ENCODE peak calls at places on chromosomes 2 and 18, in eight cellular contexts. S is RCC 7860, J is endothelial cell, Q is germinal center, X is D341Med, H is activated gamma-delta T cell treated with Interleukin-2 at 50 U/mL for 16 hours, P is HT-29, C is sciatic nerve. D is an unnamed sample.

GRCh38 chr2:96093528-96093927 is 22.8 kb downstream of the ADRA2B start:
- DNase-seq in X (peak; percentile 2), Q (no peak), H (no peak), J (no peak), C (no peak), S (no peak), P (no peak), D (no peak)

GRCh38 chr2:191625016-191625415 is 52.9 kb upstream of the NABP1 start:
- DNase-seq in H (peak; percentile 28), C (no peak), J (no peak), S (peak; percentile 37), P (no peak), Q (peak; percentile 10), X (no peak), D (no peak)

GRCh38 chr18:58194028-58194427 is 150.0 kb downstream of the NEDD4L start:
- DNase-seq in P (peak; percentile 39), C (no peak), S (no peak), Q (no peak), H (no peak), J (peak; percentile 48), X (peak; percentile 67), D (peak; percentile 48)

GRCh38 chr18:3675446-3675845 is 225.5 kb downstream of the TGIF1 start:
- DNase-seq in P (peak; percentile 43), X (no peak), S (peak; percentile 88), Q (no peak), H (no peak), C (no peak), J (no peak), D (no peak)

GRCh38 chr2:149800624-149801220 is 213.1 kb upstream of the MMADHC start:
- DNase-seq in C (no peak), P (no peak), J (no peak), H (no peak), X (no peak), Q (no peak), S (no peak), D (no peak)

GRCh38 chr2:19649785-19650380 is 251.9 kb downstream of the TTC32 start:
- DNase-seq in P (no peak), S (peak; percentile 94), H (no peak), X (no peak), J (no peak), C (no peak), Q (no peak), D (no peak)

GRCh38 chr2:234564719-234565118 is 67.8 kb upstream of the ARL4C start:
- DNase-seq in Q (no peak), H (no peak), X (no peak), S (peak; percentile 15), J (no peak), C (no peak), P (no peak), D (no peak)

GRCh38 chr2:108304975-108305374 is 16.3 kb downstream of the SULT1C2 start:
- DNase-seq in C (no peak), X (no peak), H (no peak), S (no peak), J (no peak), P (no peak), Q (no peak), D (no peak)

GRCh38 chr2:138922973-138923563 is 142.9 kb upstream of the NXPH2 start:
- DNase-seq in S (peak; percentile 45), C (no peak), J (no peak), Q (no peak), P (peak; percentile 41), H (no peak), X (no peak), D (no peak)

GRCh38 chr2:159290289-159290907 is 3.9 kb upstream of the WDSUB1 start:
- DNase-seq in C (no peak), H (no peak), J (no peak), P (peak; percentile 54), Q (no peak), X (peak; percentile 40), S (peak; percentile 45), D (no peak)

GRCh38 chr2:239106314-239106908 is 258.5 kb downstream of the TWIST2 start:
- DNase-seq in J (peak; percentile 74), S (no peak), C (no peak), Q (peak; percentile 5), X (peak; percentile 69), P (peak; percentile 68), H (no peak), D (peak; percentile 81)

GRCh38 chr2:188524519-188525113 is 232.9 kb downstream of the GULP1 start:
- DNase-seq in H (no peak), X (peak; percentile 40), C (no peak), P (peak; percentile 72), S (peak; percentile 53), J (peak; percentile 18), Q (peak; percentile 1), D (peak; percentile 27)

GRCh38 chr2:49021170-49021743 is 133.1 kb downstream of the FSHR start:
- DNase-seq in P (no peak), X (peak; percentile 30), H (no peak), Q (no peak), J (no peak), C (no peak), S (no peak), D (peak; percentile 87)

GRCh38 chr2:1282552-1282951 is 130.7 kb upstream of the TPO start:
- DNase-seq in Q (no peak), X (no peak), P (no peak), S (no peak), C (no peak), H (no peak), J (no peak), D (no peak)

GRCh38 chr2:41414486-41415230 is 633.2 kb upstream of the PKDCC start:
- DNase-seq in P (peak; percentile 67), J (peak; percentile 52), Q (peak; percentile 2), H (no peak), S (peak; percentile 20), C (no peak), X (peak; percentile 56), D (no peak)

GRCh38 chr18:46478796-46479195 is 178.2 kb downstream of the LOXHD1 start:
- DNase-seq in C (no peak), Q (no peak), X (no peak), J (no peak), S (no peak), P (no peak), H (no peak), D (no peak)

GRCh38 chr2:218341381-218341780 is 15.3 kb upstream of the CATIP start:
- DNase-seq in J (no peak), Q (no peak), C (no peak), H (no peak), P (no peak), S (no peak), X (no peak), D (no peak)

GRCh38 chr2:191319181-191319580 is 74.0 kb downstream of the MYO1B start:
- DNase-seq in H (no peak), J (no peak), Q (no peak), X (no peak), C (no peak), P (no peak), S (peak; percentile 50), D (no peak)

GRCh38 chr18:33960393-33960792 is 264.3 kb downstream of the NOL4 start:
- DNase-seq in J (no peak), X (no peak), P (no peak), H (no peak), C (no peak), S (no peak), Q (no peak), D (no peak)

GRCh38 chr2:159211447-159212396 is 74.8 kb downstream of the WDSUB1 start:
- DNase-seq in J (no peak), P (no peak), X (no peak), S (no peak), Q (no peak), C (no peak), H (no peak), D (no peak)

GRCh38 chr18:75208055-75208835 is 694 bp downstream of the PTGR3 start:
- DNase-seq in P (peak; percentile 53), H (peak; percentile 25), Q (peak; percentile 17), J (peak; percentile 60), X (peak; percentile 81), S (peak; percentile 7), C (peak; percentile 73), D (peak; percentile 63)

GRCh38 chr2:240615830-240616547 is 9.3 kb upstream of the GPR35 start:
- DNase-seq in P (no peak), Q (no peak), J (no peak), S (no peak), H (peak; percentile 3), X (no peak), C (peak; percentile 49), D (no peak)

GRCh38 chr2:156397229-156397628 is 39.0 kb upstream of the GPD2 start:
- DNase-seq in Q (no peak), X (no peak), J (no peak), C (no peak), P (no peak), H (no peak), S (no peak), D (no peak)

GRCh38 chr2:119158563-119159347 is at the start of gene C1QL2:
- DNase-seq in Q (no peak), C (no peak), J (peak; percentile 37), S (no peak), P (no peak), H (no peak), X (peak; percentile 56), D (peak; percentile 55)

GRCh38 chr2:201852878-201853415 is 46.6 kb downstream of the CDK15 start:
- DNase-seq in P (no peak), C (no peak), S (peak; percentile 18), X (no peak), Q (no peak), H (no peak), J (no peak), D (no peak)

GRCh38 chr2:3301001-3301400 is 76.6 kb downstream of the EIPR1 start:
- DNase-seq in H (no peak), Q (no peak), J (no peak), S (no peak), C (peak; percentile 10), X (no peak), P (no peak), D (no peak)

GRCh38 chr2:24492283-24493272 is 1.5 kb downstream of the NCOA1 start:
- DNase-seq in J (no peak), C (no peak), X (no peak), Q (no peak), H (no peak), S (no peak), P (peak; percentile 13), D (no peak)

GRCh38 chr2:207333599-207334308 is 168.0 kb upstream of the KLF7 start:
- DNase-seq in H (no peak), J (no peak), S (peak; percentile 86), C (no peak), X (no peak), P (no peak), Q (no peak), D (no peak)

GRCh38 chr2:75292826-75293225 is 93.5 kb upstream of the TACR1 start:
- DNase-seq in X (no peak), J (no peak), H (no peak), C (no peak), S (peak; percentile 46), Q (no peak), P (peak; percentile 12), D (no peak)

GRCh38 chr2:190600293-190601103 is 48.4 kb upstream of the NAB1 start:
- DNase-seq in H (no peak), X (no peak), P (no peak), Q (no peak), C (no peak), S (no peak), J (no peak), D (no peak)

D was measured in glutamatergic neuron.